ENCODE peak calls at places on chromosomes 5 and 9, in five cellular contexts. U is PC-3, M is HepG2, K is neuronal stem cell, N is mesenchymal stem cell. J is an unnamed sample.

GRCh38 chr5:41508186-41508585 is 2.2 kb downstream of the PLCXD3 start:
- DNase-seq in U (peak; percentile 88), M (no peak), K (no peak), N (no peak), J (no peak)

GRCh38 chr9:91012933-91013841 is 211.6 kb downstream of the SYK start:
- DNase-seq in U (no peak), M (no peak), K (no peak), N (no peak), J (no peak)

GRCh38 chr9:137025120-137025966 is 2.7 kb downstream of the ABCA2 start:
- DNase-seq in U (no peak), M (peak; percentile 52), K (no peak), N (no peak), J (no peak)

GRCh38 chr9:127263664-127264063 is 910 bp upstream of the GARNL3 start:
- DNase-seq in U (no peak), M (no peak), K (no peak), N (no peak), J (no peak)

GRCh38 chr5:59548807-59549357 is 344.6 kb downstream of the PDE4D start:
- DNase-seq in U (peak; percentile 79), M (peak; percentile 21), K (no peak), N (no peak), J (no peak)

GRCh38 chr9:124259273-124260078 is 1.7 kb downstream of the NEK6 start:
- DNase-seq in U (peak; percentile 91), M (peak; percentile 91), K (no peak), N (peak; percentile 92), J (peak; percentile 77)

GRCh38 chr5:64298586-64298985 is 132.9 kb downstream of the RNF180 start:
- DNase-seq in U (no peak), M (no peak), K (no peak), N (no peak), J (no peak)

GRCh38 chr9:96636368-96636767 is 16.7 kb upstream of the CDC14B start:
- DNase-seq in U (no peak), M (no peak), K (no peak), N (no peak), J (no peak)

GRCh38 chr5:113382736-113383135 is 52.1 kb downstream of the TSSK1B start:
- DNase-seq in U (peak; percentile 51), M (no peak), K (no peak), N (no peak), J (peak; percentile 63)

GRCh38 chr9:81224166-81224858 is 465.0 kb downstream of the TLE1 start:
- DNase-seq in U (no peak), M (no peak), K (no peak), N (no peak), J (no peak)

GRCh38 chr5:77630246-77631165 is 8.0 kb downstream of the OTP start:
- DNase-seq in U (peak; percentile 41), M (peak; percentile 33), K (no peak), N (peak; percentile 46), J (no peak)

GRCh38 chr9:29319727-29320513 is 1746.6 kb upstream of the C9orf72 start:
- DNase-seq in U (no peak), M (no peak), K (no peak), N (peak; percentile 30), J (no peak)

GRCh38 chr9:94867842-94868312 is 141.4 kb downstream of the AOPEP start:
- DNase-seq in U (peak; percentile 93), M (no peak), K (no peak), N (peak; percentile 96), J (peak; percentile 91)

GRCh38 chr5:92548351-92548750 is 1032.7 kb downstream of the NR2F1-AS1 start:
- DNase-seq in U (no peak), M (no peak), K (no peak), N (peak; percentile 38), J (no peak)

GRCh38 chr5:60483046-60483445 is 216.9 kb downstream of the DEPDC1B start:
- DNase-seq in U (peak; percentile 17), M (no peak), K (no peak), N (no peak), J (no peak)

GRCh38 chr5:15992918-15993317 is 186.7 kb downstream of the MARCHF11 start:
- DNase-seq in U (peak; percentile 61), M (no peak), K (no peak), N (peak; percentile 56), J (peak; percentile 82)

GRCh38 chr5:45089870-45090269 is 281.1 kb downstream of the MRPS30 start:
- DNase-seq in U (no peak), M (no peak), K (no peak), N (no peak), J (no peak)

GRCh38 chr5:98513378-98513777 is 260.1 kb upstream of the RGMB start:
- DNase-seq in U (no peak), M (no peak), K (no peak), N (no peak), J (no peak)

GRCh38 chr9:97889941-97890557 is 32.3 kb downstream of the TRMO start:
- DNase-seq in U (peak; percentile 41), M (no peak), K (peak; percentile 9), N (peak; percentile 6), J (peak; percentile 22)

GRCh38 chr5:157172408-157172807 is 6.3 kb upstream of the GARIN3 start:
- DNase-seq in U (no peak), M (no peak), K (no peak), N (no peak), J (no peak)

GRCh38 chr5:151298063-151298462 is 5.5 kb downstream of the SLC36A3 start:
- DNase-seq in U (peak; percentile 78), M (peak; percentile 68), K (no peak), N (peak; percentile 65), J (peak; percentile 25)

GRCh38 chr9:128771094-128771721 is 519 bp downstream of the ZER1 start:
- DNase-seq in U (peak; percentile 22), M (no peak), K (no peak), N (peak; percentile 59), J (peak; percentile 62)

GRCh38 chr9:124725068-124725452 is 46.1 kb downstream of the NR6A1 start:
- DNase-seq in U (no peak), M (peak; percentile 66), K (no peak), N (no peak), J (no peak)

GRCh38 chr5:4700886-4701285 is 439.2 kb upstream of the ADAMTS16 start:
- DNase-seq in U (no peak), M (no peak), K (no peak), N (no peak), J (no peak)

GRCh38 chr9:80885894-80886293 is 803.5 kb downstream of the TLE1 start:
- DNase-seq in U (peak; percentile 13), M (no peak), K (no peak), N (no peak), J (no peak)

GRCh38 chr9:36140086-36141084 is 3.9 kb downstream of the GLIPR2 start:
- DNase-seq in U (no peak), M (no peak), K (no peak), N (no peak), J (no peak)

GRCh38 chr5:172850454-172850797 is 16.4 kb downstream of the ERGIC1 start:
- DNase-seq in U (no peak), M (no peak), K (no peak), N (no peak), J (no peak)

GRCh38 chr9:123349691-123350480 is 6.1 kb upstream of the CRB2 start:
- DNase-seq in U (peak; percentile 69), M (peak; percentile 50), K (peak; percentile 77), N (peak; percentile 70), J (peak; percentile 63)

GRCh38 chr5:179451099-179451812 is 99.1 kb upstream of the RUFY1 start:
- DNase-seq in U (no peak), M (no peak), K (no peak), N (no peak), J (no peak)

GRCh38 chr5:142922223-142922952 is 152.2 kb downstream of the ARHGAP26 start:
- DNase-seq in U (peak; percentile 64), M (peak; percentile 95), K (no peak), N (peak; percentile 57), J (peak; percentile 90)

GRCh38 chr5:93611900-93612898 is 29.2 kb downstream of the NR2F1 start:
- DNase-seq in U (peak; percentile 35), M (no peak), K (no peak), N (peak; percentile 59), J (peak; percentile 53)
- H3K4me2 ChIP-seq in U (peak overlapping the region; percentile 71), M (peak overlapping the region; percentile 78), K (peak overlapping the region; percentile 54), N (peak overlapping the region; percentile 55), J (peak overlapping the region; percentile 53)

GRCh38 chr5:36251218-36251617 is 9.5 kb upstream of the NADK2 start:
- DNase-seq in U (no peak), M (no peak), K (no peak), N (no peak), J (no peak)
- H3K4me2 ChIP-seq in U (no peak overlapping the region), M (no peak overlapping the region), K (no peak overlapping the region), N (no peak overlapping the region), J (no peak overlapping the region)

DNA sequence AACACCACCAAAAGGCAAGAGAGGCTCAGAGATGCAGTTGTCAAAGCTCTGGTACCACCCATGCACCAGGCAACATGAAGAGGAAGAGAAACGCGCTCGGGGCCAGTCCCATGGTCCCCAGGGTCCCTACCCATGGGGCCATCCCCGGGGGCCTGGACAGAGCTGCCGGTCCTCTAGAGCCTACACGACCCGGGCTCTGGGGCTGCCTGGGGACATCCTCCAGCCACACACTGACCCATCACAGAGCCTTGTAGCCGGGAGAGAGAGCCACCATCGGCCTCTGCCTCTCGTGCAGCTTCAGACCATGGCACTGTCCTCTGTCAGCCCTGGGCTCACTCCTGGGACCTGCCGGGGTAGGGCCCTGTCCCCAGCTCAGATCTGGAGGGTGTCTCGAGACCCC is 23.7 kb downstream of the VAV2 start:
- DNase-seq in U (no peak), M (no peak), K (no peak), N (no peak), J (no peak)
- H3K4me2 ChIP-seq in U (no peak overlapping the region), M (no peak overlapping the region), K (no peak overlapping the region), N (no peak overlapping the region), J (no peak overlapping the region)

GRCh38 chr9:33750307-33750838 is 45.0 kb upstream of the PRSS3 start:
- DNase-seq in U (peak; percentile 42), M (no peak), K (no peak), N (no peak), J (no peak)
- H3K4me2 ChIP-seq in U (peak overlapping the region; percentile 89), M (no peak overlapping the region), K (no peak overlapping the region), N (no peak overlapping the region), J (peak overlapping the region; percentile 84)

GRCh38 chr5:997001-997474 is 11.6 kb upstream of the NKD2 start:
- DNase-seq in U (no peak), M (peak; percentile 35), K (no peak), N (peak; percentile 79), J (no peak)
- H3K4me2 ChIP-seq in U (no peak overlapping the region), M (no peak overlapping the region), K (no peak overlapping the region), N (no peak overlapping the region), J (no peak overlapping the region)

J was measured in endothelial cell of umbilical vein.